ENCODE peak calls at places on chromosomes 16 and 17, in ten cellular contexts. N is bronchial epithelial cell, V is neural crest cell, X is heart right ventricle, R is GM10248, H is endothelial cell, Z is AG04449, A is PC-9, U is brain microvascular endothelial cell, S is hepatocyte. D is an unnamed sample.
A peak's percentile ranks its signal among the peaks of the same experiment; 100 is the strongest.

GRCh38 chr16:49698416-49698815 is 157.5 kb downstream of the ZNF423 start:
- DNase-seq in N (no peak), V (no peak), X (peak; percentile 61), R (no peak), H (peak; percentile 57), Z (no peak), A (no peak), U (no peak), S (no peak), D (no peak)

GRCh38 chr17:72151565-72152391 is 31.0 kb downstream of the SOX9 start:
- DNase-seq in N (peak; percentile 44), V (no peak), X (peak; percentile 50), R (no peak), H (no peak), Z (no peak), A (peak; percentile 99), U (peak; percentile 80), S (peak; percentile 74), D (peak; percentile 62)

GRCh38 chr17:75783069-75783783 is 1.4 kb upstream of the UNK start:
- DNase-seq in N (peak; percentile 87), V (no peak), X (no peak), R (peak; percentile 60), H (no peak), Z (no peak), A (peak; percentile 82), U (peak; percentile 41), S (peak; percentile 77), D (peak; percentile 56)

GRCh38 chr16:58105619-58106018 is 23.6 kb downstream of the CFAP20 start:
- DNase-seq in N (no peak), V (no peak), X (no peak), R (no peak), H (no peak), Z (no peak), A (no peak), U (no peak), S (peak; percentile 42), D (no peak)

GRCh38 chr17:282000-282911 is 70.4 kb downstream of the RPH3AL start:
- DNase-seq in N (no peak), V (no peak), X (no peak), R (no peak), H (no peak), Z (no peak), A (peak; percentile 30), U (no peak), S (no peak), D (no peak)

GRCh38 chr16:77610496-77610895 is 111.8 kb upstream of the NUDT7 start:
- DNase-seq in N (no peak), V (no peak), X (no peak), R (no peak), H (no peak), Z (no peak), A (no peak), U (no peak), S (no peak), D (no peak)

GRCh38 chr17:64242633-64243032 is 20.4 kb downstream of the TEX2 start:
- DNase-seq in N (no peak), V (no peak), X (no peak), R (no peak), H (no peak), Z (no peak), A (no peak), U (no peak), S (no peak), D (no peak)

GRCh38 chr17:66915204-66915611 is 49.3 kb upstream of the CACNG4 start:
- DNase-seq in N (peak; percentile 57), V (no peak), X (no peak), R (no peak), H (no peak), Z (no peak), A (peak; percentile 58), U (no peak), S (peak; percentile 23), D (peak; percentile 87)

GRCh38 chr16:51355195-51355594 is 204.1 kb upstream of the SALL1 start:
- DNase-seq in N (no peak), V (no peak), X (no peak), R (no peak), H (no peak), Z (no peak), A (no peak), U (no peak), S (no peak), D (no peak)

GRCh38 chr16:2705351-2705750 is 14.7 kb downstream of the PRSS27 start:
- DNase-seq in N (no peak), V (no peak), X (peak; percentile 9), R (no peak), H (no peak), Z (no peak), A (no peak), U (no peak), S (no peak), D (no peak)

GRCh38 chr16:82583415-82583814 is 43.4 kb upstream of the CDH13 start:
- DNase-seq in N (peak; percentile 28), V (no peak), X (no peak), R (no peak), H (no peak), Z (no peak), A (no peak), U (no peak), S (no peak), D (no peak)

GRCh38 chr17:39002991-39003715 is 36.0 kb upstream of the FBXO47 start:
- DNase-seq in N (no peak), V (no peak), X (peak; percentile 76), R (no peak), H (no peak), Z (no peak), A (no peak), U (peak; percentile 51), S (no peak), D (no peak)

GRCh38 chr17:29645516-29646051 is 22.9 kb upstream of the CORO6 start:
- DNase-seq in N (peak; percentile 17), V (no peak), X (peak; percentile 49), R (no peak), H (no peak), Z (peak; percentile 57), A (no peak), U (peak; percentile 49), S (peak; percentile 33), D (no peak)

GRCh38 chr17:47888293-47888692 is 7.7 kb upstream of the SP2 start:
- DNase-seq in N (no peak), V (no peak), X (no peak), R (no peak), H (no peak), Z (no peak), A (no peak), U (no peak), S (no peak), D (no peak)

GRCh38 chr16:75218256-75219076 is at the start of gene CTRB1:
- DNase-seq in N (no peak), V (no peak), X (no peak), R (peak; percentile 60), H (no peak), Z (no peak), A (no peak), U (no peak), S (peak; percentile 4), D (no peak)

GRCh38 chr17:45225964-45226530 is 4.4 kb downstream of the FMNL1 start:
- DNase-seq in N (peak; percentile 39), V (no peak), X (peak; percentile 72), R (peak; percentile 89), H (no peak), Z (no peak), A (no peak), U (no peak), S (no peak), D (no peak)

GRCh38 chr17:67377727-67378443 is 804 bp downstream of the PITPNC1 start:
- DNase-seq in N (peak; percentile 24), V (peak; percentile 47), X (peak; percentile 61), R (peak; percentile 58), H (peak; percentile 60), Z (no peak), A (no peak), U (no peak), S (peak; percentile 74), D (peak; percentile 57)

GRCh38 chr17:62751350-62751691 is 56.8 kb downstream of the MARCHF10 start:
- DNase-seq in N (no peak), V (no peak), X (no peak), R (no peak), H (no peak), Z (no peak), A (no peak), U (no peak), S (no peak), D (no peak)

GRCh38 chr17:8442310-8442709 is 6.6 kb downstream of the NDEL1 start:
- DNase-seq in N (no peak), V (no peak), X (no peak), R (no peak), H (no peak), Z (no peak), A (no peak), U (no peak), S (no peak), D (no peak)

GRCh38 chr17:78573955-78574354 is 3.2 kb downstream of the DNAH17 start:
- DNase-seq in N (no peak), V (no peak), X (no peak), R (no peak), H (no peak), Z (no peak), A (no peak), U (no peak), S (no peak), D (peak; percentile 51)
- TF ChIP-seq CTCF in N (no peak), V (no peak), X (no peak), R (no peak), H (no peak), Z (no peak), A (no peak), U (no peak), S (no peak), D (no peak)

GRCh38 chr17:54754560-54754959 is 146.1 kb upstream of the TOM1L1 start:
- DNase-seq in N (no peak), V (no peak), X (no peak), R (peak; percentile 15), H (peak; percentile 30), Z (no peak), A (no peak), U (no peak), S (no peak), D (no peak)
- TF ChIP-seq CTCF in N (no peak), V (peak; percentile 28), X (no peak), R (no peak), H (peak; percentile 40), Z (no peak), A (peak; percentile 63), U (no peak), S (peak; percentile 4), D (no peak)

GRCh38 chr16:67407788-67408452 is 8.4 kb downstream of the ZDHHC1 start:
- DNase-seq in N (no peak), V (no peak), X (no peak), R (no peak), H (no peak), Z (no peak), A (no peak), U (no peak), S (no peak), D (no peak)
- TF ChIP-seq CTCF in N (no peak), V (no peak), X (no peak), R (no peak), H (no peak), Z (no peak), A (no peak), U (peak; percentile 37), S (no peak), D (no peak)

DNA sequence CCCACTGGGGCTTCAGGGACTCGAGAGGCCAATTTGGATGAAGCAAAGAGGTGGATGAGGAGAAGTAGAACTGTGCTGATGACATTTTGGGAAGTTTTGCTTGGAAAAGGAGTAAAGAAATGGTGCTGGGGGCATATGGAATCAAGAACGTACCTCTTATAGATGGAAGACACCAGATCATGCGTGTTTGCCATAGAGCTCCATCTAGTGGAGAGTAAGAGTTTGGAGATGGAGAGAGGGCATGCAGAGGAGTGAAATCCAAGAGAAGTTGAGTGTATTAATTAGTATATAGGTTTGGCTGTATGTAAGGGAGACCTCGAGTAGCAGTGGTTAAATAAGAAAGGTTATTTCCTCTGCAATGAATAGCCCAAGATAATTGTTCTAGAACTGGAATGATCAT is 56.0 kb downstream of the SHISA6 start:
- DNase-seq in N (peak; percentile 11), V (no peak), X (no peak), R (no peak), H (no peak), Z (no peak), A (no peak), U (no peak), S (peak; percentile 35), D (no peak)
- TF ChIP-seq CTCF in N (no peak), V (peak; percentile 68), X (no peak), R (no peak), H (no peak), Z (no peak), A (peak; percentile 44), U (no peak), S (peak; percentile 53), D (no peak)

D was measured in Calu3.